ENCODE peak calls at places on chromosomes 12 and 14, in four cellular contexts. K, Z, D and F are unnamed samples.

GRCh38 chr12:26810330-26810729 is 22.7 kb downstream of the ITPR2 start:
- DNase-seq in K (no peak), Z (no peak), D (no peak), F (no peak)

GRCh38 chr12:93943766-93944165 is 204.6 kb upstream of the PLXNC1 start:
- DNase-seq in K (no peak), D (no peak), Z (no peak), F (no peak)

GRCh38 chr14:89665262-89665661 is 248.2 kb upstream of the FOXN3 start:
- DNase-seq in D (no peak), K (no peak), Z (peak; percentile 56), F (no peak)

GRCh38 chr12:6916426-6917200 is 2.2 kb downstream of the ENO2 start:
- DNase-seq in K (no peak), Z (no peak), D (no peak), F (no peak)

GRCh38 chr12:131620520-131620919 is 90.4 kb upstream of the SFSWAP start:
- DNase-seq in Z (no peak), D (no peak), K (peak; percentile 60), F (no peak)

GRCh38 chr14:52069617-52070431 is 965 bp upstream of the NID2 start:
- DNase-seq in K (no peak), D (no peak), Z (no peak), F (no peak)

GRCh38 chr14:59123526-59123925 is 64.9 kb upstream of the DAAM1 start:
- DNase-seq in D (no peak), K (no peak), Z (no peak), F (no peak)

GRCh38 chr14:65783576-65783975 is 371.0 kb downstream of the FUT8 start:
- DNase-seq in D (no peak), Z (no peak), K (no peak), F (no peak)

GRCh38 chr12:124440841-124441381 is 126.5 kb downstream of the NCOR2 start:
- DNase-seq in Z (no peak), K (no peak), D (no peak), F (no peak)

GRCh38 chr14:87052646-87053225 is 940.2 kb downstream of the GALC start:
- DNase-seq in K (no peak), D (no peak), Z (no peak), F (no peak)

GRCh38 chr14:50821471-50822464 is 9.2 kb downstream of the NIN start:
- DNase-seq in Z (no peak), D (peak; percentile 54), K (no peak), F (no peak)

GRCh38 chr12:40622246-40622838 is 69.9 kb upstream of the CNTN1 start:
- DNase-seq in D (no peak), K (peak; percentile 11), Z (peak; percentile 19), F (peak; percentile 69)

GRCh38 chr14:64726585-64726890 is 22.3 kb downstream of the PLEKHG3 start:
- DNase-seq in Z (no peak), D (no peak), K (no peak), F (no peak)

DNA sequence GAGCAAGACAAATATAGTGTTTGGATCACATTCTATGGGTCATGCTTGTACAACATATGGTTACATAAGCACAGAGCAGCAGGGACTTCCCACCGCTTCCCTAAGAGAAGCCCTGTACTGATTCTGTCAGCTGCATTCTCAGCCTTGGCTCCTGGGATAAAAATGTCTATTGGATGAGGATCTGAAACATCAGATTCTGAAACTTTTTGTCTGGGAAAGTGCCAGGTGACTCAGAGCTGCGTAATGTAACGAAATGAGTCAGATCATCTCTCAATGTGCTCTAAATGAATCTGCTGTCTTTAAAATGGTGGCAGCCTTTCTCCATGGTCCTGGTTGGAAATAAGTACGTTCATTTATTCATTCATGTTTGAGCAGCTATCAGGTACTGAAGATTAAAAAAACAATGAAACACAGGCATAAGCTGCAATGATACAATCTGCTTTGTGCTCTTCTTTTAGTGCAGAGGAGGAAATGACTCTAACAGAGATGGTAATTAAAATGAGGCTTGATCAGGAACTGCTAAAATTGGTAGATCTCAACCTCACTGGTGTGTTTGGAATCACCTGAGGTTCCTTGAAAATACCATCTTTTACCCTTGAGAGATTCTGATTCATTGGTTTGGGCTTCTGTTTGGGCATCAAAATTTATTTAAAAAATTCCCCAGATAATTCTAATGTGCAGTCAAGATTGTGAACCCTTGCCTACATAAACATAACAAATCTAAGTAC is 99.1 kb upstream of the NAP1L1 start:
- DNase-seq in D (peak; percentile 81), Z (peak; percentile 10), K (peak; percentile 16), F (no peak)
- TF ChIP-seq ATF3 in D (no peak), Z (no peak), K (peak; percentile 92), F (no peak)

DNA sequence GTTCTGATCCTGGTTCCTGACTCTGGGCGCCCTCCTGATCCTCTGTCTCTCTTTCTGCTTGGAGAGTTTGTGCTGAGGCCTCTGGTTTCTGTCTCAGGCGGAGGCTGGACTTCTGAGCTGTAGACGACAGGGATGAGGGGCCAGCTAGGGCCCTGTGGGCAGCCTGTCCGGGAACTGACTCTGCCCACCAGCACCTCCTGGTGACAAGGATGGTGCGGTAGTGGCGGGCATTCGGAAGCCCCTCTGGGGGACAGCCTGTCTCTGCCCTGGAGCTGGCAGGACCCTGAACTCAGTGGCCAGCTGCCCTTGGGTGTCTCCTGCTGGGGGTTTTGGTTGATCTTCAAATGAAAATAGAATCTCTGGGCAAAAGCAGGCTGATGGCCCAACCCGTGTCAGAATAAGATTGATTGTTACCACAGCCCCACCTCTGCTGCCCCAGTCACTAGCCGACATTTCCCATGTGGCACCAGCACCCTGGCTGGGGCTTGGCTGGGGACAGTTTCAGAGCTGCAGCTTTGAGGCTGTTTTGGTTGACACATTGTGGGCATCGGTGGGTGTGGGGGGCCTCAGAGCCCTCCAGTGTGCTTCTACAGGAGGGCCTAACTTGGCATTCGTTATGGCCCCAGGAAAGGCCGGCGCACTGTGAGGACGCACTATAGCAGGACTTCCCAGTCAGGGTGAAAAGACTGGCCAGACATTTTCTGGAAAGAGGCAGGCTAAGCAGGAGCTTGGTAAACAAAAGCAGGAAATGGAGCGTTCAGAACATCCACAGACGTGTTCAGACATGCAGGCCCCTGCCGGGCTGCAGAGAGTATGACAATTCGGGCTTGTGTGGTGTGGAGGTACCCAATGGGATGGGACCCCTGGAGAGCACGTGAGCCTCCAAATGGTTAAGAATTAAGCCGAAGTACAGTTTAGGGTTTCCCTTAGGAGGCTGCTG is 16.1 kb downstream of the KRT80 start:
- DNase-seq in D (no peak), K (no peak), Z (peak; percentile 36), F (no peak)
- TF ChIP-seq USF2 in D (no peak), K (no peak), Z (no peak), F (no peak)

DNA sequence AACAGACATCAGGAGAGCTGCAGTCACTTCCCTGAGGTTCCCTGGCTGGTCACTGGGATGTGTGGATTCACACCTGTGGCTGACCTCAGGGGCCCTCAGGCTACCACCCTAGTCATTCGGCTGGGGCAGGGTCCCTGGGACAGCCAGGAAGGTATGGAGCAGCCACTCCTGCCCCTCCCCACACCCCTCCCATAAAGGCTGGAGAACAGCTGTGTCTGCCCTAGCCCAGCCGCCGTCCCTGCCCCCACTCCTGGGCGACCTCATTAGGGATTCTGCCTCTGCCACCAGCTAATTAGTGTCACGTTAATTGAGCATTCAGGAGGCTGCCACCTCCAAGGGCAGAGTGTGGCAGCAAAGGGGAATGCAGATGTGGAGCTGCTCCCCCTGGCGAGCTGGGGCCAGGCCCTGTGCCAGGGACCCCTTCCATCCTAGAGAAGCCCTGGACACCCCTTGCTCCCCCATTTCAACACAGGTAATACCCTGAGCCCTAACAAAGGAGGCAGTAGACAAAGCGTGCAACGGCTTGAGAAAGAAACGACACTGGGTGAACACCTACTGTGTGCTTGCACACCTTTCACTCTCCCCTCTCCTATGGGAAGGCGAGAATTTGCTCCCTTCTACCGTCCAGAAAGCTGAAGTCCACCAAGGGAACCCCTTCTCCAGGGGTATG is 44.9 kb downstream of the FAM222A start:
- DNase-seq in D (no peak), K (no peak), Z (no peak), F (peak; percentile 49)
- TF ChIP-seq CBX5 in D (no peak), K (no peak), Z (no peak), F (no peak)

GRCh38 chr12:57452181-57452936 is 2.7 kb upstream of the INHBE start:
- DNase-seq in Z (no peak), K (no peak), D (no peak), F (no peak)
- TF ChIP-seq ATF3 in Z (no peak), K (peak; percentile 73), D (no peak), F (no peak)

DNA sequence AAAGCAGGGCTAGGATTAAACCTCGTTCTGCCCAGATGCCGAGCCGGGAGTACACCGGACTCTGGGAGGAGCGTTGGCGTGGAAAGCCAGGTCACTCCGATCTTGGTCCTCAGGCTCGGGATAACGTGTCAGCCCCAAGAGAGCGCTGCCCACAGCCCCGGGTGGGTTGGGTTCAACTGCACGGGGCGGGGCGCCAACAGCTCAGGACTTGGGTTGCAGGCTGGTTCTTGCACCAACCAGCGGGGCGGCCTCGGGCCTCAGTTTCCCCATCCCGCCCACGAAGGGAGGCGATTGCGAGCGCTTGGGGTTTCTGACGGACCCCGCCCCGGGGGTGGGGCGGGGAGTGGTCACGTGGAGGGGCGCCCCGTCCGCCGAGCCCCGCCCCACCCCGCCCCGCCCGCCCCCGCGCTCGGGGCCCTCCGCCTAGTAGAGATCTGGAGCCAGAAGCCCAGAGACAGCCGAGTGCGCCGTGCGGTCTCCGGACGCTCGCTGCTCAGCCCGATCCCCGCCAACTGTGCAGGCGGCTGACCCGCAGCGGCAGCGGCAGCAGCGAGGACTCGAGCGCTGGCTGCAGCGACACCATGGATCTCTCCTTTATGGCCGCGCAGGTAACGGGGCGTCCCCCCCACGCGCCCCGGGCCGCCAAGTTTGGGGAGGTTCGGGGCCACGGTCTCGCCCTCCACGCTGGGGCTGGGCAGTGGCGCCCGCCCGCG is at the start of gene C14orf132:
- DNase-seq in D (no peak), Z (no peak), K (peak; percentile 72), F (no peak)
- TF ChIP-seq USF2 in D (no peak), Z (no peak), K (peak; percentile 51), F (peak; percentile 70)

GRCh38 chr12:107843351-107844311 is 69.1 kb downstream of the ASCL4 start:
- DNase-seq in Z (no peak), D (no peak), K (no peak), F (no peak)
- TF ChIP-seq CBX5 in Z (no peak), D (no peak), K (no peak), F (no peak)

DNA sequence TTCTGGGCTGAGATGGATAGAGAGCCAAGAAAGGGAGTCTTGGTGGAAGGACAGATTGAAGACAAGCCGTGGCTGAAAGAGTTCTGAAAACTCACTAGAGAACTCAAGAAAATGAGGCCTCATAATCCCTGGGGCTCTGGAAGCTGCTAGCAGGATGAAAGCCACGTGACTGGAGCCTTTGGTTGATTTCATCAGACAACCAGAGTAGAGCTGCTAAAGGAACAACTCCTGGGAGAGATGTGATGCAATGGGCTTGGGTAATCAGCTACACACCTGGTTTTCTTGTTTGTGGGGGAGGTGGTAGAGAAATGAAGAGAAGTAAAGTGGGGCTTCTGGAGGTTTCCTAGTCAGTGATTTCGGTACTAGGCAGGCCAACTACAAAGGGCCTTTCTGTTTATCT is 13.4 kb downstream of the CSRNP2 start:
- DNase-seq in K (no peak), Z (peak; percentile 50), D (no peak), F (no peak)
- TF ChIP-seq ATF3 in K (peak; percentile 90), Z (peak; percentile 24), D (no peak), F (no peak)

GRCh38 chr14:77003960-77004710 is 24.4 kb downstream of the IRF2BPL start:
- DNase-seq in K (no peak), D (no peak), Z (no peak), F (peak; percentile 45)
- TF ChIP-seq USF2 in K (no peak), D (no peak), Z (no peak), F (no peak)

DNA sequence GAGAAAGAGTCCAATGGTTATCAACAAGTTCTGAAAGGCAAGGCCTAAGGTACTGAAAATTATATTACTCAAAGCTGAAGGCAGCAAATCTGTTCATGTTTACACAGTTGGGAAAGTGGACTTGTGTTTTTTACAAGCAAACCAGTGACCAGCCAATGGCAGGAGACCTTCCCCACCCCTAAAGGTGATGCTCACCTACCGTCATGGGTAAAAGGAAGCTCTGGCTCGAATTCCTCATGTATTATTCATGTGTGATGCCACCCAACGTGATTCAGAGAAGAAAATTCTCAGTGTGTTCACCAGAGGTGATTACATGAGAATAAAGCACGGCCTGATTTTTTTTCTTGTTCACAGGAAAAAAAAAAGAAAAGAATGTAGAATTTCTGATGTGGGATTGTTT is 1161.2 kb upstream of the SEL1L start:
- DNase-seq in Z (no peak), D (no peak), K (no peak), F (no peak)
- TF ChIP-seq CBX5 in Z (no peak), D (no peak), K (no peak), F (no peak)